ENCODE peak calls at places on chromosomes 4 and X, in seven cellular contexts. D is SK-MEL-5, Q is nephron progenitor cell, C is cardiac fibroblast, U is NCI-H510A, H is HTR-8/SVneo, W is NCI-H345. L is an unnamed sample.

GRCh38 chrX:40096395-40097091 is 1.2 kb downstream of the BCOR start:
- DNase-seq in W (peak), Q (peak), C (peak), H (no peak), U (no peak), D (no peak), L (peak)

GRCh38 chr4:119940557-119940956 is 126.1 kb downstream of the MAD2L1 start:
- DNase-seq in W (no peak), H (no peak), D (no peak), C (no peak), Q (no peak), U (no peak), L (no peak)

GRCh38 chr4:156298230-156298629 is 344.6 kb upstream of the CTSO start:
- DNase-seq in W (peak), H (no peak), U (peak), D (no peak), Q (no peak), C (peak), L (no peak)

GRCh38 chr4:26141101-26141830 is 179.5 kb upstream of the RBPJ start:
- DNase-seq in D (no peak), U (no peak), Q (no peak), H (no peak), C (no peak), W (no peak), L (no peak)

GRCh38 chr4:149084128-149084527 is 641.9 kb upstream of the NR3C2 start:
- DNase-seq in H (no peak), U (no peak), W (no peak), D (no peak), Q (no peak), C (no peak), L (no peak)

GRCh38 chr4:121957266-121957665 is 5.4 kb upstream of the TRPC3 start:
- DNase-seq in D (no peak), Q (no peak), W (no peak), C (no peak), U (no peak), H (no peak), L (no peak)

GRCh38 chr4:81723044-81723884 is 251.6 kb upstream of the RASGEF1B start:
- DNase-seq in D (no peak), W (no peak), H (no peak), C (no peak), U (no peak), Q (no peak), L (no peak)

GRCh38 chr4:85548841-85549240 is 73.9 kb downstream of the ARHGAP24 start:
- DNase-seq in D (no peak), Q (no peak), U (no peak), C (no peak), W (no peak), H (no peak), L (no peak)

GRCh38 chr4:132526652-132527051 is 622.4 kb upstream of the PCDH10 start:
- DNase-seq in Q (no peak), H (no peak), W (no peak), U (no peak), D (no peak), C (no peak), L (no peak)

L was measured in T-helper 1 cell.